ENCODE peak calls at places on chromosomes 16 and 17, in nine cellular contexts. One of them, this sample, is unnamed.

GRCh38 chr17:78924481-78925151 is 571 bp downstream of the TIMP2 start:
- DNase-seq in A549: no peak
- DNase-seq in endodermal cell: peak
- DNase-seq in HCEC 1CT: peak
- DNase-seq in ELR: peak
- DNase-seq in activated CD4-positive, CD25-positive, alpha-beta regulatory T cell treated with anti-CD3 and anti-CD28 coated beads, Interleukin-2, amount 50 U/mL, for 16 hours: no peak
- DNase-seq in sciatic nerve: no peak
- DNase-seq in stimulated activated CD8-positive, alpha-beta memory T cell treated with anti-CD3 and anti-CD28 coated beads, Interleukin-12 subunit alpha, Interleukin-12 subunit beta, amount 100 ng/mL, for 4 hours: no peak
- DNase-seq in NCI-H1092 treated with DMSO at 0.1 percent for 48 hours: no peak
- DNase-seq in this sample: peak

GRCh38 chr16:59042296-59042695 is 308.2 kb upstream of the GOT2 start:
- DNase-seq in A549: no peak
- DNase-seq in endodermal cell: no peak
- DNase-seq in HCEC 1CT: no peak
- DNase-seq in ELR: no peak
- DNase-seq in activated CD4-positive, CD25-positive, alpha-beta regulatory T cell treated with anti-CD3 and anti-CD28 coated beads, Interleukin-2, amount 50 U/mL, for 16 hours: no peak
- DNase-seq in sciatic nerve: no peak
- DNase-seq in stimulated activated CD8-positive, alpha-beta memory T cell treated with anti-CD3 and anti-CD28 coated beads, Interleukin-12 subunit alpha, Interleukin-12 subunit beta, amount 100 ng/mL, for 4 hours: no peak
- DNase-seq in NCI-H1092 treated with DMSO at 0.1 percent for 48 hours: no peak
- DNase-seq in this sample: no peak

GRCh38 chr16:56851671-56852400 is 13.2 kb upstream of the SLC12A3 start:
- DNase-seq in A549: peak
- DNase-seq in endodermal cell: peak
- DNase-seq in HCEC 1CT: peak
- DNase-seq in ELR: peak
- DNase-seq in activated CD4-positive, CD25-positive, alpha-beta regulatory T cell treated with anti-CD3 and anti-CD28 coated beads, Interleukin-2, amount 50 U/mL, for 16 hours: no peak
- DNase-seq in sciatic nerve: no peak
- DNase-seq in stimulated activated CD8-positive, alpha-beta memory T cell treated with anti-CD3 and anti-CD28 coated beads, Interleukin-12 subunit alpha, Interleukin-12 subunit beta, amount 100 ng/mL, for 4 hours: no peak
- DNase-seq in NCI-H1092 treated with DMSO at 0.1 percent for 48 hours: no peak
- DNase-seq in this sample: no peak

GRCh38 chr17:63700528-63701441 is 860 bp upstream of the LIMD2 start:
- DNase-seq in A549: no peak
- DNase-seq in endodermal cell: peak
- DNase-seq in HCEC 1CT: no peak
- DNase-seq in ELR: peak
- DNase-seq in activated CD4-positive, CD25-positive, alpha-beta regulatory T cell treated with anti-CD3 and anti-CD28 coated beads, Interleukin-2, amount 50 U/mL, for 16 hours: no peak
- DNase-seq in sciatic nerve: peak
- DNase-seq in stimulated activated CD8-positive, alpha-beta memory T cell treated with anti-CD3 and anti-CD28 coated beads, Interleukin-12 subunit alpha, Interleukin-12 subunit beta, amount 100 ng/mL, for 4 hours: peak
- DNase-seq in NCI-H1092 treated with DMSO at 0.1 percent for 48 hours: peak
- DNase-seq in this sample: peak

GRCh38 chr16:56245197-56245596 is 53.9 kb downstream of the GNAO1 start:
- DNase-seq in A549: no peak
- DNase-seq in endodermal cell: no peak
- DNase-seq in HCEC 1CT: no peak
- DNase-seq in ELR: peak
- DNase-seq in activated CD4-positive, CD25-positive, alpha-beta regulatory T cell treated with anti-CD3 and anti-CD28 coated beads, Interleukin-2, amount 50 U/mL, for 16 hours: no peak
- DNase-seq in sciatic nerve: no peak
- DNase-seq in stimulated activated CD8-positive, alpha-beta memory T cell treated with anti-CD3 and anti-CD28 coated beads, Interleukin-12 subunit alpha, Interleukin-12 subunit beta, amount 100 ng/mL, for 4 hours: no peak
- DNase-seq in NCI-H1092 treated with DMSO at 0.1 percent for 48 hours: no peak
- DNase-seq in this sample: no peak

GRCh38 chr17:75872434-75873351 is 5.7 kb downstream of the TRIM47 start:
- DNase-seq in A549: peak
- DNase-seq in endodermal cell: peak
- DNase-seq in HCEC 1CT: peak
- DNase-seq in ELR: peak
- DNase-seq in activated CD4-positive, CD25-positive, alpha-beta regulatory T cell treated with anti-CD3 and anti-CD28 coated beads, Interleukin-2, amount 50 U/mL, for 16 hours: no peak
- DNase-seq in sciatic nerve: no peak
- DNase-seq in stimulated activated CD8-positive, alpha-beta memory T cell treated with anti-CD3 and anti-CD28 coated beads, Interleukin-12 subunit alpha, Interleukin-12 subunit beta, amount 100 ng/mL, for 4 hours: no peak
- DNase-seq in NCI-H1092 treated with DMSO at 0.1 percent for 48 hours: no peak
- DNase-seq in this sample: peak

GRCh38 chr16:3793161-3793576 is 75.8 kb upstream of the TRAP1 start:
- DNase-seq in A549: peak
- DNase-seq in endodermal cell: no peak
- DNase-seq in HCEC 1CT: no peak
- DNase-seq in ELR: no peak
- DNase-seq in activated CD4-positive, CD25-positive, alpha-beta regulatory T cell treated with anti-CD3 and anti-CD28 coated beads, Interleukin-2, amount 50 U/mL, for 16 hours: no peak
- DNase-seq in sciatic nerve: no peak
- DNase-seq in stimulated activated CD8-positive, alpha-beta memory T cell treated with anti-CD3 and anti-CD28 coated beads, Interleukin-12 subunit alpha, Interleukin-12 subunit beta, amount 100 ng/mL, for 4 hours: no peak
- DNase-seq in NCI-H1092 treated with DMSO at 0.1 percent for 48 hours: no peak
- DNase-seq in this sample: peak

GRCh38 chr17:17227608-17228520 is 9.1 kb downstream of the FLCN start:
- DNase-seq in A549: no peak
- DNase-seq in endodermal cell: peak
- DNase-seq in HCEC 1CT: no peak
- DNase-seq in ELR: no peak
- DNase-seq in activated CD4-positive, CD25-positive, alpha-beta regulatory T cell treated with anti-CD3 and anti-CD28 coated beads, Interleukin-2, amount 50 U/mL, for 16 hours: no peak
- DNase-seq in sciatic nerve: no peak
- DNase-seq in stimulated activated CD8-positive, alpha-beta memory T cell treated with anti-CD3 and anti-CD28 coated beads, Interleukin-12 subunit alpha, Interleukin-12 subunit beta, amount 100 ng/mL, for 4 hours: no peak
- DNase-seq in NCI-H1092 treated with DMSO at 0.1 percent for 48 hours: no peak
- DNase-seq in this sample: no peak

GRCh38 chr16:75860654-75861053 is 134.4 kb upstream of the CPHXL start:
- DNase-seq in A549: no peak
- DNase-seq in endodermal cell: peak
- DNase-seq in HCEC 1CT: no peak
- DNase-seq in ELR: no peak
- DNase-seq in activated CD4-positive, CD25-positive, alpha-beta regulatory T cell treated with anti-CD3 and anti-CD28 coated beads, Interleukin-2, amount 50 U/mL, for 16 hours: no peak
- DNase-seq in sciatic nerve: no peak
- DNase-seq in stimulated activated CD8-positive, alpha-beta memory T cell treated with anti-CD3 and anti-CD28 coated beads, Interleukin-12 subunit alpha, Interleukin-12 subunit beta, amount 100 ng/mL, for 4 hours: no peak
- DNase-seq in NCI-H1092 treated with DMSO at 0.1 percent for 48 hours: peak
- DNase-seq in this sample: no peak

GRCh38 chr17:70295329-70295728 is 126.0 kb downstream of the KCNJ2 start:
- DNase-seq in A549: no peak
- DNase-seq in endodermal cell: no peak
- DNase-seq in HCEC 1CT: no peak
- DNase-seq in ELR: no peak
- DNase-seq in activated CD4-positive, CD25-positive, alpha-beta regulatory T cell treated with anti-CD3 and anti-CD28 coated beads, Interleukin-2, amount 50 U/mL, for 16 hours: no peak
- DNase-seq in sciatic nerve: no peak
- DNase-seq in stimulated activated CD8-positive, alpha-beta memory T cell treated with anti-CD3 and anti-CD28 coated beads, Interleukin-12 subunit alpha, Interleukin-12 subunit beta, amount 100 ng/mL, for 4 hours: no peak
- DNase-seq in NCI-H1092 treated with DMSO at 0.1 percent for 48 hours: no peak
- DNase-seq in this sample: no peak

GRCh38 chr17:29445844-29446243 is 55.7 kb downstream of the TAOK1 start:
- DNase-seq in A549: no peak
- DNase-seq in endodermal cell: no peak
- DNase-seq in HCEC 1CT: no peak
- DNase-seq in ELR: no peak
- DNase-seq in activated CD4-positive, CD25-positive, alpha-beta regulatory T cell treated with anti-CD3 and anti-CD28 coated beads, Interleukin-2, amount 50 U/mL, for 16 hours: no peak
- DNase-seq in sciatic nerve: no peak
- DNase-seq in stimulated activated CD8-positive, alpha-beta memory T cell treated with anti-CD3 and anti-CD28 coated beads, Interleukin-12 subunit alpha, Interleukin-12 subunit beta, amount 100 ng/mL, for 4 hours: no peak
- DNase-seq in NCI-H1092 treated with DMSO at 0.1 percent for 48 hours: no peak
- DNase-seq in this sample: no peak

GRCh38 chr17:64411999-64412771 is 21.5 kb upstream of the PECAM1 start:
- DNase-seq in A549: no peak
- DNase-seq in endodermal cell: peak
- DNase-seq in HCEC 1CT: no peak
- DNase-seq in ELR: peak
- DNase-seq in activated CD4-positive, CD25-positive, alpha-beta regulatory T cell treated with anti-CD3 and anti-CD28 coated beads, Interleukin-2, amount 50 U/mL, for 16 hours: no peak
- DNase-seq in sciatic nerve: peak
- DNase-seq in stimulated activated CD8-positive, alpha-beta memory T cell treated with anti-CD3 and anti-CD28 coated beads, Interleukin-12 subunit alpha, Interleukin-12 subunit beta, amount 100 ng/mL, for 4 hours: no peak
- DNase-seq in NCI-H1092 treated with DMSO at 0.1 percent for 48 hours: peak
- DNase-seq in this sample: no peak

This sample was measured in AG08396.